ENCODE peak calls at places on chromosomes 4 and X, in six cellular contexts. J, D, Y, W, P and F are unnamed samples. For H3K9me3, the result is how much of the 10 kb centered on the place peaks cover.

GRCh38 chrX:134423606-134424005 is 36.4 kb upstream of the HPRT1 start:
- DNase-seq in D (no peak), J (no peak), Y (no peak), W (no peak), P (no peak), F (no peak)

GRCh38 chr4:177251237-177251636 is 58.4 kb upstream of the NEIL3 start:
- DNase-seq in D (peak), W (no peak), Y (no peak), P (no peak), J (no peak), F (no peak)

GRCh38 chr4:169377367-169377766 is 106.6 kb upstream of the SH3RF1 start:
- DNase-seq in P (no peak), D (no peak), Y (no peak), J (no peak), W (no peak), F (no peak)

GRCh38 chrX:63686878-63687714 is 97.9 kb downstream of the ARHGEF9 start:
- DNase-seq in P (no peak), W (no peak), J (no peak), D (peak), Y (no peak), F (no peak)

GRCh38 chr4:171676555-171677215 is 136.5 kb upstream of the GALNTL6 start:
- DNase-seq in Y (no peak), J (no peak), W (no peak), D (no peak), P (no peak), F (no peak)

GRCh38 chr4:140715121-140715520 is 41.1 kb downstream of the TBC1D9 start:
- DNase-seq in P (no peak), D (no peak), Y (no peak), J (no peak), W (no peak), F (no peak)

GRCh38 chrX:7045238-7045955 is 102.1 kb upstream of the STS start:
- DNase-seq in W (no peak), J (no peak), Y (no peak), D (no peak), P (no peak), F (no peak)

GRCh38 chrX:115906276-115906675 is 264.3 kb upstream of the AGTR2 start:
- DNase-seq in P (no peak), W (no peak), D (no peak), J (no peak), Y (no peak), F (no peak)

GRCh38 chr4:177427097-177427665 is 15.1 kb downstream of the AGA start:
- DNase-seq in D (peak), W (no peak), P (no peak), Y (no peak), J (no peak), F (no peak)

GRCh38 chrX:53717205-53717604 is 30.7 kb upstream of the HUWE1 start:
- DNase-seq in W (no peak), P (no peak), D (no peak), J (no peak), Y (no peak), F (no peak)

GRCh38 chrX:125205918-125206665 is 113.6 kb upstream of the TEX13C start:
- DNase-seq in J (no peak), W (no peak), P (no peak), Y (no peak), D (peak), F (no peak)

GRCh38 chrX:107672955-107673378 is 44.7 kb downstream of the PRPS1 start:
- DNase-seq in W (peak), P (peak), Y (peak), J (peak), D (peak), F (peak)

GRCh38 chrX:54495814-54496516 is at the start of gene FGD1:
- DNase-seq in W (peak), Y (peak), J (peak), P (peak), D (peak), F (peak)

GRCh38 chrX:68511255-68511654 is 12.4 kb downstream of the YIPF6 start:
- DNase-seq in Y (no peak), J (no peak), D (peak), W (no peak), P (no peak), F (no peak)

GRCh38 chr4:152965614-152966013 is 29.5 kb downstream of the FHDC1 start:
- DNase-seq in Y (no peak), W (no peak), D (no peak), P (no peak), J (no peak), F (no peak)

GRCh38 chr4:1154523-1155182 is 17.7 kb downstream of the SPON2 start:
- DNase-seq in W (no peak), D (no peak), Y (peak), P (peak), J (peak), F (no peak)

GRCh38 chrX:118627084-118627758 is 100.2 kb upstream of the IL13RA1 start:
- DNase-seq in Y (no peak), J (no peak), P (no peak), W (no peak), D (no peak), F (no peak)

GRCh38 chrX:103584606-103585005 is 709 bp upstream of the TCEAL4 start:
- DNase-seq in W (no peak), P (no peak), J (no peak), Y (no peak), D (no peak), F (no peak)

GRCh38 chr4:108492816-108493595 is 127.4 kb upstream of the RPL34 start:
- DNase-seq in P (no peak), Y (no peak), D (peak), W (no peak), J (no peak), F (no peak)

GRCh38 chr4:108498925-108499324 is 121.5 kb upstream of the RPL34 start:
- DNase-seq in P (no peak), Y (no peak), W (no peak), D (no peak), J (no peak), F (no peak)

GRCh38 chr4:108493596-108493931 is 126.8 kb upstream of the RPL34 start:
- DNase-seq in P (no peak), W (no peak), J (no peak), Y (no peak), D (no peak), F (no peak)
- H3K9me3 ChIP-seq in P (under half), W (under half), J (under half), Y (under half), D (under half), F (under half)

GRCh38 chrX:19814240-19814639 is 73.2 kb downstream of the SH3KBP1 start:
- DNase-seq in Y (no peak), J (peak), P (no peak), D (no peak), W (no peak), F (no peak)

GRCh38 chrX:19811807-19812604 is 75.4 kb downstream of the SH3KBP1 start:
- DNase-seq in D (no peak), J (no peak), W (no peak), P (no peak), Y (no peak), F (no peak)

GRCh38 chrX:19810370-19810769 is 77.0 kb downstream of the SH3KBP1 start:
- DNase-seq in P (no peak), Y (no peak), D (no peak), J (no peak), W (no peak), F (no peak)

GRCh38 chrX:19807414-19807813 is 80.0 kb downstream of the SH3KBP1 start:
- DNase-seq in W (no peak), J (no peak), P (no peak), D (no peak), Y (no peak), F (no peak)

DNA sequence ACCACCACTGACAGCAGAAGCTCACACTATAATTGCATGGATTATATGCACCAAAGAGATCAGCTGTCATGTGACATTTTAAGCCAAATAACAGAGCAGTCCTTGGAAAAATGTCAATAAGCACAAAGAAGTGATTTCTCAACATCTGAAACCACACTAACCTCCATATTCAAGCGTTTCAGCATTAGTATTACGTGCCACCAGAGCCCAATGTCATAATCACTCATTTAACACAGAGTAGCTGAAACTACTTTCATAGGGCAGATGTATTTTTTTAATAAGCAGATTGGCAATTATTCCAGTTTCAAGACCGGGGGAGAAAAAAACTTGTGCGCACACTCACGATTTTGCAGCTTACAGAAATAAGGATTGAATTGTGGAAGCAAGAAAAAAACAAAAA is 76.6 kb downstream of the SH3KBP1 start:
- DNase-seq in J (no peak), D (no peak), W (no peak), Y (no peak), P (no peak), F (no peak)
- H3K9me3 ChIP-seq in J (under half), D (under half), W (under half), Y (under half), P (under half), F (under half)

GRCh38 chr4:79298027-79298426 is 27.8 kb downstream of the NAA11 start:
- DNase-seq in D (no peak), W (no peak), J (no peak), Y (no peak), P (no peak), F (no peak)
- H3K9me3 ChIP-seq in D (under half), W (under half), J (under half), Y (under half), P (under half), F (under half)

GRCh38 chrX:10089378-10089795 is 67.4 kb upstream of the CLCN4 start:
- DNase-seq in Y (no peak), P (no peak), J (no peak), W (no peak), D (no peak), F (no peak)
- H3K9me3 ChIP-seq in Y (under half), P (under half), J (under half), W (under half), D (under half), F (under half)

GRCh38 chr4:26892480-26893150 is 32.0 kb downstream of the STIM2 start:
- DNase-seq in Y (no peak), P (no peak), D (no peak), W (no peak), J (no peak), F (no peak)
- H3K9me3 ChIP-seq in Y (under half), P (under half), D (under half), W (under half), J (under half), F (under half)

GRCh38 chr4:41745292-41746024 is 3.1 kb downstream of the PHOX2B start:
- DNase-seq in P (no peak), Y (no peak), W (no peak), J (no peak), D (no peak), F (no peak)

GRCh38 chr4:41747230-41748055 is 1.1 kb downstream of the PHOX2B start:
- DNase-seq in P (no peak), Y (no peak), J (no peak), W (no peak), D (no peak), F (no peak)

GRCh38 chr4:41746440-41747229 is 1.9 kb downstream of the PHOX2B start:
- DNase-seq in P (no peak), D (no peak), J (no peak), Y (no peak), W (no peak), F (no peak)

GRCh38 chr4:41746025-41746439 is 2.5 kb downstream of the PHOX2B start:
- DNase-seq in W (no peak), D (no peak), J (no peak), P (no peak), Y (peak), F (no peak)

GRCh38 chr4:41744572-41745291 is 3.8 kb downstream of the PHOX2B start:
- DNase-seq in P (no peak), W (no peak), J (no peak), Y (no peak), D (no peak), F (no peak)
- H3K9me3 ChIP-seq in P (under half), W (under half), J (under half), Y (under half), D (under half), F (under half)